ENCODE peak calls at places on chromosome 19, in six cellular contexts. One of them, this sample, is unnamed.

GRCh38 chr19:18109731-18110671 is 12.4 kb downstream of the MAST3 start:
- DNase-seq in spleen: peak
- DNase-seq in esophagus squamous epithelium: no peak
- DNase-seq in heart left ventricle: peak
- DNase-seq in body of pancreas: peak
- DNase-seq in lower leg skin: no peak
- DNase-seq in this sample: peak

GRCh38 chr19:10404888-10405808 is 1.8 kb upstream of the CDC37 start:
- DNase-seq in lower leg skin: no peak
- DNase-seq in heart left ventricle: no peak
- DNase-seq in spleen: no peak
- DNase-seq in esophagus squamous epithelium: no peak
- DNase-seq in body of pancreas: no peak
- DNase-seq in this sample: no peak

GRCh38 chr19:23872282-23872919 is 42.3 kb upstream of the ZNF726 start:
- DNase-seq in body of pancreas: no peak
- DNase-seq in heart left ventricle: no peak
- DNase-seq in lower leg skin: no peak
- DNase-seq in esophagus squamous epithelium: no peak
- DNase-seq in spleen: no peak
- DNase-seq in this sample: no peak

GRCh38 chr19:7743425-7743841 is 3.9 kb downstream of the CD209 start:
- DNase-seq in esophagus squamous epithelium: no peak
- DNase-seq in body of pancreas: no peak
- DNase-seq in lower leg skin: no peak
- DNase-seq in spleen: peak
- DNase-seq in heart left ventricle: no peak
- DNase-seq in this sample: no peak

GRCh38 chr19:40976134-40976533 is 14.9 kb upstream of the CYP2B6 start:
- DNase-seq in lower leg skin: peak
- DNase-seq in esophagus squamous epithelium: no peak
- DNase-seq in spleen: no peak
- DNase-seq in heart left ventricle: no peak
- DNase-seq in body of pancreas: no peak
- DNase-seq in this sample: no peak

GRCh38 chr19:10915511-10916091 is 12.8 kb downstream of the YIPF2 start:
- DNase-seq in spleen: no peak
- DNase-seq in lower leg skin: no peak
- DNase-seq in body of pancreas: no peak
- DNase-seq in heart left ventricle: peak
- DNase-seq in esophagus squamous epithelium: no peak
- DNase-seq in this sample: peak

GRCh38 chr19:16338470-16339360 is 14.1 kb downstream of the KLF2 start:
- DNase-seq in esophagus squamous epithelium: no peak
- DNase-seq in lower leg skin: no peak
- DNase-seq in spleen: peak
- DNase-seq in heart left ventricle: no peak
- DNase-seq in body of pancreas: peak
- DNase-seq in this sample: peak

GRCh38 chr19:4582980-4583842 is 23.7 kb upstream of the SEMA6B start:
- DNase-seq in heart left ventricle: no peak
- DNase-seq in body of pancreas: no peak
- DNase-seq in lower leg skin: no peak
- DNase-seq in spleen: peak
- DNase-seq in esophagus squamous epithelium: no peak
- DNase-seq in this sample: peak

GRCh38 chr19:55603581-55604292 is 1.7 kb upstream of the ZNF865 start:
- DNase-seq in esophagus squamous epithelium: no peak
- DNase-seq in spleen: no peak
- DNase-seq in heart left ventricle: no peak
- DNase-seq in lower leg skin: no peak
- DNase-seq in body of pancreas: no peak
- DNase-seq in this sample: no peak

GRCh38 chr19:14147797-14148605 is 11.6 kb upstream of the ASF1B start:
- DNase-seq in body of pancreas: peak
- DNase-seq in lower leg skin: peak
- DNase-seq in heart left ventricle: peak
- DNase-seq in spleen: peak
- DNase-seq in esophagus squamous epithelium: no peak
- DNase-seq in this sample: peak

GRCh38 chr19:6450166-6450565 is 9.4 kb downstream of the SLC25A23 start:
- DNase-seq in lower leg skin: no peak
- DNase-seq in spleen: no peak
- DNase-seq in body of pancreas: no peak
- DNase-seq in heart left ventricle: no peak
- DNase-seq in esophagus squamous epithelium: no peak
- DNase-seq in this sample: no peak

GRCh38 chr19:44401108-44401786 is at the start of gene ZNF285:
- DNase-seq in lower leg skin: peak
- DNase-seq in esophagus squamous epithelium: no peak
- DNase-seq in spleen: peak
- DNase-seq in heart left ventricle: peak
- DNase-seq in body of pancreas: peak
- DNase-seq in this sample: no peak

GRCh38 chr19:57269515-57270250 is 10.6 kb upstream of the ZNF460 start:
- DNase-seq in lower leg skin: no peak
- DNase-seq in spleen: no peak
- DNase-seq in heart left ventricle: no peak
- DNase-seq in esophagus squamous epithelium: no peak
- DNase-seq in body of pancreas: no peak
- DNase-seq in this sample: peak

GRCh38 chr19:14015454-14016035 is 9.4 kb upstream of the RFX1 start:
- DNase-seq in esophagus squamous epithelium: no peak
- DNase-seq in body of pancreas: no peak
- DNase-seq in heart left ventricle: no peak
- DNase-seq in spleen: no peak
- DNase-seq in lower leg skin: no peak
- DNase-seq in this sample: no peak

GRCh38 chr19:374183-374885 is 29.7 kb upstream of the MIER2 start:
- DNase-seq in esophagus squamous epithelium: no peak
- DNase-seq in heart left ventricle: peak
- DNase-seq in body of pancreas: no peak
- DNase-seq in spleen: peak
- DNase-seq in lower leg skin: peak
- DNase-seq in this sample: no peak

GRCh38 chr19:19170053-19170945 is at the start of gene MEF2B:
- DNase-seq in spleen: peak
- DNase-seq in lower leg skin: peak
- DNase-seq in heart left ventricle: peak
- DNase-seq in body of pancreas: peak
- DNase-seq in esophagus squamous epithelium: peak
- DNase-seq in this sample: no peak
- TF ChIP-seq POLR2A in spleen: no peak
- TF ChIP-seq POLR2A in lower leg skin: no peak
- TF ChIP-seq POLR2A in heart left ventricle: no peak
- TF ChIP-seq POLR2A in body of pancreas: no peak
- TF ChIP-seq POLR2A in esophagus squamous epithelium: no peak
- TF ChIP-seq POLR2A in this sample: no peak

DNA sequence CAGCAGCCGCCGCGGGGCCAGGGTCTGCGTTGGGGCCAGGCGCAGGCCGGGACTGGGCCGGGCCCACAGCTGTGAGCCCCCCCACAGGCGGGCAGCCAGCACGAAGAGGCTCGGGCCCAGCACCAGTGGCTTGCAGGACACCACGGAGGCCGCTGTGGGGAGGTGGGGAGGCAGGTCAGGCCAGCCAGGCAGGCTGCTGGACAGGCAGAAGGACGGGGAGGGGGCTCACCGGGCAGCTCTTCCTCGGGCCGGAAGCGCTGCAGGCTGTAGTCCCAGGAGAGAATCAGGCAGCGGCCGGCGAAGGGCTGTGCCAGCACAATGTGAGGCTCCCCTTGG is 8.3 kb downstream of the LGI4 start:
- DNase-seq in body of pancreas: no peak
- DNase-seq in heart left ventricle: no peak
- DNase-seq in spleen: no peak
- DNase-seq in lower leg skin: no peak
- DNase-seq in esophagus squamous epithelium: no peak
- DNase-seq in this sample: no peak
- TF ChIP-seq POLR2A in body of pancreas: no peak
- TF ChIP-seq POLR2A in heart left ventricle: no peak
- TF ChIP-seq POLR2A in spleen: no peak
- TF ChIP-seq POLR2A in lower leg skin: no peak
- TF ChIP-seq POLR2A in esophagus squamous epithelium: no peak
- TF ChIP-seq POLR2A in this sample: no peak

GRCh38 chr19:38617764-38618589 is at the start of gene MAP4K1:
- DNase-seq in spleen: peak
- DNase-seq in heart left ventricle: peak
- DNase-seq in body of pancreas: peak
- DNase-seq in lower leg skin: peak
- DNase-seq in esophagus squamous epithelium: peak
- DNase-seq in this sample: no peak
- TF ChIP-seq POLR2A in spleen: no peak
- TF ChIP-seq POLR2A in heart left ventricle: no peak
- TF ChIP-seq POLR2A in body of pancreas: no peak
- TF ChIP-seq POLR2A in lower leg skin: no peak
- TF ChIP-seq POLR2A in esophagus squamous epithelium: no peak
- TF ChIP-seq POLR2A in this sample: no peak

GRCh38 chr19:2787115-2787514 is 1.8 kb downstream of the THOP1 start:
- DNase-seq in body of pancreas: no peak
- DNase-seq in lower leg skin: no peak
- DNase-seq in esophagus squamous epithelium: no peak
- DNase-seq in spleen: no peak
- DNase-seq in heart left ventricle: no peak
- DNase-seq in this sample: no peak

GRCh38 chr19:2783781-2784145 is 690 bp upstream of the SGTA start:
- DNase-seq in body of pancreas: no peak
- DNase-seq in heart left ventricle: no peak
- DNase-seq in spleen: no peak
- DNase-seq in lower leg skin: no peak
- DNase-seq in esophagus squamous epithelium: no peak
- DNase-seq in this sample: no peak

GRCh38 chr19:2788237-2788636 is 2.9 kb downstream of the THOP1 start:
- DNase-seq in spleen: no peak
- DNase-seq in esophagus squamous epithelium: no peak
- DNase-seq in heart left ventricle: no peak
- DNase-seq in lower leg skin: no peak
- DNase-seq in body of pancreas: no peak
- DNase-seq in this sample: no peak

GRCh38 chr19:2782936-2783780 is at the start of gene SGTA:
- DNase-seq in esophagus squamous epithelium: peak
- DNase-seq in spleen: peak
- DNase-seq in body of pancreas: peak
- DNase-seq in heart left ventricle: peak
- DNase-seq in lower leg skin: peak
- DNase-seq in this sample: peak

GRCh38 chr19:2785244-2786000 is at the start of gene THOP1:
- DNase-seq in esophagus squamous epithelium: peak
- DNase-seq in lower leg skin: peak
- DNase-seq in spleen: peak
- DNase-seq in heart left ventricle: peak
- DNase-seq in body of pancreas: peak
- DNase-seq in this sample: peak
- TF ChIP-seq POLR2A in esophagus squamous epithelium: no peak
- TF ChIP-seq POLR2A in lower leg skin: no peak
- TF ChIP-seq POLR2A in spleen: peak
- TF ChIP-seq POLR2A in heart left ventricle: peak
- TF ChIP-seq POLR2A in body of pancreas: peak
- TF ChIP-seq POLR2A in this sample: peak

GRCh38 chr19:15296841-15297415 is 35.4 kb downstream of the BRD4 start:
- DNase-seq in body of pancreas: no peak
- DNase-seq in heart left ventricle: no peak
- DNase-seq in spleen: peak
- DNase-seq in lower leg skin: no peak
- DNase-seq in esophagus squamous epithelium: no peak
- DNase-seq in this sample: no peak
- TF ChIP-seq POLR2A in body of pancreas: no peak
- TF ChIP-seq POLR2A in heart left ventricle: no peak
- TF ChIP-seq POLR2A in spleen: no peak
- TF ChIP-seq POLR2A in lower leg skin: no peak
- TF ChIP-seq POLR2A in esophagus squamous epithelium: no peak
- TF ChIP-seq POLR2A in this sample: no peak

DNA sequence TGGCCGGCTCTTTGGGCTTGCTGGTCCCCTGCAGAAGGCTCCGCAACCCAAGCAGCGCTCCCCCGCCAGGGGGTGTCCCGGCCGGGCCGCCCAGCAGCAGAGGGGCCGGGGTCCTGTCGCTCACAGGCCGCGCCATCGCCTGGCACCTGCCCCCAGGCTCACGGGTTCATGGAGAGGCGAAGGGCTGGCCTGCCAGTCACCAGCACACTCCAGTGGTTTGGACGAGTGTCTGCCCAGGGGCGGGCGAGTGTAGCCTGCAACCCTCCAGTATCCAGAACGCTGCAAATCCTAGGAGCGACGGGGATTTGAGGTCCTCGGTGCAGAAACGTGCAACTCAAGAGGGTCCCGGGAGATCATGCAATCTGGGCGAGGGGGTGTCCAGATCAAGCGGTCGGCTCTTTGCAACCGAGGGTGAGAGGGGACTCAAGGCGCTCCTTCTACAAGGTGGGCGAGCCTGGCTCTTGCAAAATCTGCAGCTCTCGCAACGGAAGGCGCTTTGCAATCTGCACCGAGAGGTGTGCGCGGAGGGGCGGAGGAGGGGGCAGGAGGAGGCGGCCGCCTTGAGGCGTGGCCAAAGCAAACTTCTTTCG is at the start of gene DBP:
- DNase-seq in spleen: peak
- DNase-seq in esophagus squamous epithelium: peak
- DNase-seq in heart left ventricle: peak
- DNase-seq in lower leg skin: peak
- DNase-seq in body of pancreas: peak
- DNase-seq in this sample: no peak
- TF ChIP-seq POLR2A in spleen: no peak
- TF ChIP-seq POLR2A in esophagus squamous epithelium: no peak
- TF ChIP-seq POLR2A in heart left ventricle: no peak
- TF ChIP-seq POLR2A in lower leg skin: no peak
- TF ChIP-seq POLR2A in body of pancreas: peak
- TF ChIP-seq POLR2A in this sample: no peak